ENCODE peak calls at places on chromosomes 6 and 20, in seven cellular contexts. One of them, this sample, is unnamed.

GRCh38 chr6:106870069-106870468 is 104.5 kb downstream of the CD24 start:
- DNase-seq in AG08395: peak; percentile 87
- DNase-seq in activated CD4-positive, CD25-positive, alpha-beta regulatory T cell: no peak
- DNase-seq in psoas muscle: no peak
- DNase-seq in substantia nigra: no peak
- DNase-seq in choroid plexus epithelial cell: peak; percentile 48
- DNase-seq in heart right ventricle: no peak
- DNase-seq in this sample: no peak

GRCh38 chr6:24547243-24547642 is 52.5 kb downstream of the ALDH5A1 start:
- DNase-seq in heart right ventricle: no peak
- DNase-seq in activated CD4-positive, CD25-positive, alpha-beta regulatory T cell: no peak
- DNase-seq in choroid plexus epithelial cell: peak; percentile 35
- DNase-seq in AG08395: no peak
- DNase-seq in substantia nigra: no peak
- DNase-seq in psoas muscle: no peak
- DNase-seq in this sample: no peak

GRCh38 chr6:141562181-141562800 is 570.4 kb upstream of the GJE1 start:
- DNase-seq in activated CD4-positive, CD25-positive, alpha-beta regulatory T cell: no peak
- DNase-seq in choroid plexus epithelial cell: peak; percentile 31
- DNase-seq in psoas muscle: peak; percentile 19
- DNase-seq in substantia nigra: peak; percentile 1
- DNase-seq in heart right ventricle: peak; percentile 23
- DNase-seq in AG08395: no peak
- DNase-seq in this sample: peak; percentile 50

GRCh38 chr6:82951389-82951788 is 114.3 kb downstream of the UBE3D start:
- DNase-seq in choroid plexus epithelial cell: no peak
- DNase-seq in heart right ventricle: no peak
- DNase-seq in activated CD4-positive, CD25-positive, alpha-beta regulatory T cell: no peak
- DNase-seq in psoas muscle: no peak
- DNase-seq in substantia nigra: no peak
- DNase-seq in AG08395: no peak
- DNase-seq in this sample: no peak

GRCh38 chr6:79544939-79545450 is 7.8 kb upstream of the LCA5 start:
- DNase-seq in heart right ventricle: peak; percentile 77
- DNase-seq in AG08395: peak; percentile 90
- DNase-seq in choroid plexus epithelial cell: peak; percentile 100
- DNase-seq in psoas muscle: peak; percentile 65
- DNase-seq in substantia nigra: peak; percentile 34
- DNase-seq in activated CD4-positive, CD25-positive, alpha-beta regulatory T cell: no peak
- DNase-seq in this sample: no peak

GRCh38 chr6:33732819-33733218 is 13.9 kb downstream of the IP6K3 start:
- DNase-seq in psoas muscle: no peak
- DNase-seq in substantia nigra: no peak
- DNase-seq in choroid plexus epithelial cell: peak; percentile 18
- DNase-seq in heart right ventricle: no peak
- DNase-seq in AG08395: no peak
- DNase-seq in activated CD4-positive, CD25-positive, alpha-beta regulatory T cell: no peak
- DNase-seq in this sample: no peak

GRCh38 chr20:20370087-20370575 is 2.2 kb downstream of the INSM1 start:
- DNase-seq in substantia nigra: no peak
- DNase-seq in psoas muscle: no peak
- DNase-seq in AG08395: no peak
- DNase-seq in heart right ventricle: no peak
- DNase-seq in activated CD4-positive, CD25-positive, alpha-beta regulatory T cell: no peak
- DNase-seq in choroid plexus epithelial cell: peak; percentile 12
- DNase-seq in this sample: no peak

GRCh38 chr6:17817763-17818162 is 111.0 kb upstream of the NUP153 start:
- DNase-seq in choroid plexus epithelial cell: no peak
- DNase-seq in AG08395: no peak
- DNase-seq in substantia nigra: no peak
- DNase-seq in activated CD4-positive, CD25-positive, alpha-beta regulatory T cell: no peak
- DNase-seq in psoas muscle: no peak
- DNase-seq in heart right ventricle: no peak
- DNase-seq in this sample: no peak

GRCh38 chr20:35917077-35917476 is 37.2 kb downstream of the SCAND1 start:
- DNase-seq in activated CD4-positive, CD25-positive, alpha-beta regulatory T cell: no peak
- DNase-seq in AG08395: no peak
- DNase-seq in choroid plexus epithelial cell: no peak
- DNase-seq in psoas muscle: no peak
- DNase-seq in substantia nigra: no peak
- DNase-seq in heart right ventricle: no peak
- DNase-seq in this sample: no peak

GRCh38 chr6:110296151-110297028 is 61.8 kb downstream of the METTL24 start:
- DNase-seq in substantia nigra: no peak
- DNase-seq in activated CD4-positive, CD25-positive, alpha-beta regulatory T cell: no peak
- DNase-seq in choroid plexus epithelial cell: peak; percentile 6
- DNase-seq in AG08395: no peak
- DNase-seq in heart right ventricle: no peak
- DNase-seq in psoas muscle: no peak
- DNase-seq in this sample: no peak

GRCh38 chr20:53080969-53081871 is 109.1 kb downstream of the TSHZ2 start:
- DNase-seq in choroid plexus epithelial cell: peak; percentile 30
- DNase-seq in activated CD4-positive, CD25-positive, alpha-beta regulatory T cell: no peak
- DNase-seq in psoas muscle: no peak
- DNase-seq in substantia nigra: no peak
- DNase-seq in heart right ventricle: no peak
- DNase-seq in AG08395: no peak
- DNase-seq in this sample: peak; percentile 74

GRCh38 chr20:25005661-25006060 is 13.1 kb upstream of the APMAP start:
- DNase-seq in activated CD4-positive, CD25-positive, alpha-beta regulatory T cell: no peak
- DNase-seq in substantia nigra: no peak
- DNase-seq in AG08395: no peak
- DNase-seq in psoas muscle: no peak
- DNase-seq in heart right ventricle: peak; percentile 3
- DNase-seq in choroid plexus epithelial cell: no peak
- DNase-seq in this sample: no peak

GRCh38 chr6:1423578-1423977 is 34.2 kb downstream of the FOXF2 start:
- DNase-seq in psoas muscle: no peak
- DNase-seq in choroid plexus epithelial cell: no peak
- DNase-seq in heart right ventricle: no peak
- DNase-seq in substantia nigra: no peak
- DNase-seq in AG08395: no peak
- DNase-seq in activated CD4-positive, CD25-positive, alpha-beta regulatory T cell: no peak
- DNase-seq in this sample: no peak

GRCh38 chr20:63639093-63639860 is 12.4 kb upstream of the GMEB2 start:
- DNase-seq in heart right ventricle: peak; percentile 51
- DNase-seq in psoas muscle: no peak
- DNase-seq in activated CD4-positive, CD25-positive, alpha-beta regulatory T cell: peak; percentile 76
- DNase-seq in choroid plexus epithelial cell: no peak
- DNase-seq in AG08395: no peak
- DNase-seq in substantia nigra: no peak
- DNase-seq in this sample: no peak

GRCh38 chr20:46964299-46965123 is 69.9 kb downstream of the EYA2 start:
- DNase-seq in substantia nigra: no peak
- DNase-seq in psoas muscle: no peak
- DNase-seq in heart right ventricle: no peak
- DNase-seq in AG08395: no peak
- DNase-seq in choroid plexus epithelial cell: no peak
- DNase-seq in activated CD4-positive, CD25-positive, alpha-beta regulatory T cell: no peak
- DNase-seq in this sample: peak; percentile 92

GRCh38 chr6:30615958-30616810 is 859 bp downstream of the PPP1R10 start:
- DNase-seq in heart right ventricle: no peak
- DNase-seq in psoas muscle: no peak
- DNase-seq in substantia nigra: no peak
- DNase-seq in activated CD4-positive, CD25-positive, alpha-beta regulatory T cell: no peak
- DNase-seq in choroid plexus epithelial cell: peak; percentile 45
- DNase-seq in AG08395: no peak
- DNase-seq in this sample: peak; percentile 75

GRCh38 chr20:60361761-60362410 is 403.7 kb downstream of the CDH26 start:
- DNase-seq in psoas muscle: no peak
- DNase-seq in AG08395: no peak
- DNase-seq in substantia nigra: no peak
- DNase-seq in activated CD4-positive, CD25-positive, alpha-beta regulatory T cell: no peak
- DNase-seq in choroid plexus epithelial cell: no peak
- DNase-seq in heart right ventricle: no peak
- DNase-seq in this sample: no peak

GRCh38 chr6:137097057-137097456 is 52.3 kb upstream of the IL20RA start:
- DNase-seq in psoas muscle: no peak
- DNase-seq in heart right ventricle: no peak
- DNase-seq in choroid plexus epithelial cell: peak; percentile 16
- DNase-seq in activated CD4-positive, CD25-positive, alpha-beta regulatory T cell: no peak
- DNase-seq in AG08395: no peak
- DNase-seq in substantia nigra: no peak
- DNase-seq in this sample: no peak

GRCh38 chr6:56909115-56909907 is 45.6 kb upstream of the BEND6 start:
- DNase-seq in substantia nigra: no peak
- DNase-seq in psoas muscle: no peak
- DNase-seq in activated CD4-positive, CD25-positive, alpha-beta regulatory T cell: no peak
- DNase-seq in AG08395: peak; percentile 30
- DNase-seq in choroid plexus epithelial cell: no peak
- DNase-seq in heart right ventricle: no peak
- DNase-seq in this sample: no peak

GRCh38 chr6:14521141-14521540 is 403.6 kb downstream of the CD83 start:
- DNase-seq in heart right ventricle: no peak
- DNase-seq in substantia nigra: no peak
- DNase-seq in activated CD4-positive, CD25-positive, alpha-beta regulatory T cell: no peak
- DNase-seq in AG08395: no peak
- DNase-seq in psoas muscle: no peak
- DNase-seq in choroid plexus epithelial cell: no peak
- DNase-seq in this sample: no peak

GRCh38 chr6:43016935-43017334 is 2.9 kb downstream of the KLHDC3 start:
- DNase-seq in psoas muscle: peak; percentile 33
- DNase-seq in activated CD4-positive, CD25-positive, alpha-beta regulatory T cell: no peak
- DNase-seq in choroid plexus epithelial cell: no peak
- DNase-seq in heart right ventricle: peak; percentile 23
- DNase-seq in substantia nigra: no peak
- DNase-seq in AG08395: no peak
- DNase-seq in this sample: no peak

GRCh38 chr6:52551483-52552277 is 25.2 kb downstream of the TRAM2 start:
- DNase-seq in psoas muscle: peak; percentile 53
- DNase-seq in choroid plexus epithelial cell: peak; percentile 78
- DNase-seq in heart right ventricle: peak; percentile 69
- DNase-seq in substantia nigra: no peak
- DNase-seq in AG08395: peak; percentile 84
- DNase-seq in activated CD4-positive, CD25-positive, alpha-beta regulatory T cell: no peak
- DNase-seq in this sample: peak; percentile 93

GRCh38 chr6:14476793-14477531 is 359.4 kb downstream of the CD83 start:
- DNase-seq in heart right ventricle: peak; percentile 80
- DNase-seq in AG08395: peak; percentile 93
- DNase-seq in substantia nigra: no peak
- DNase-seq in choroid plexus epithelial cell: peak; percentile 89
- DNase-seq in activated CD4-positive, CD25-positive, alpha-beta regulatory T cell: no peak
- DNase-seq in psoas muscle: peak; percentile 40
- DNase-seq in this sample: no peak

GRCh38 chr20:49482621-49483017 is at the start of gene KCNB1:
- DNase-seq in activated CD4-positive, CD25-positive, alpha-beta regulatory T cell: peak; percentile 8
- DNase-seq in AG08395: peak; percentile 69
- DNase-seq in choroid plexus epithelial cell: peak; percentile 45
- DNase-seq in heart right ventricle: peak; percentile 58
- DNase-seq in psoas muscle: peak; percentile 73
- DNase-seq in substantia nigra: peak; percentile 19
- DNase-seq in this sample: no peak

GRCh38 chr20:33305591-33306057 is 22.6 kb downstream of the BPIFB1 start:
- DNase-seq in heart right ventricle: no peak
- DNase-seq in substantia nigra: no peak
- DNase-seq in psoas muscle: no peak
- DNase-seq in AG08395: peak; percentile 42
- DNase-seq in choroid plexus epithelial cell: peak; percentile 8
- DNase-seq in activated CD4-positive, CD25-positive, alpha-beta regulatory T cell: no peak
- DNase-seq in this sample: no peak

GRCh38 chr6:13406051-13406477 is 77.7 kb upstream of the TBC1D7 start:
- DNase-seq in substantia nigra: no peak
- DNase-seq in heart right ventricle: peak; percentile 13
- DNase-seq in AG08395: no peak
- DNase-seq in activated CD4-positive, CD25-positive, alpha-beta regulatory T cell: no peak
- DNase-seq in choroid plexus epithelial cell: no peak
- DNase-seq in psoas muscle: no peak
- DNase-seq in this sample: no peak

GRCh38 chr6:155117266-155117665 is 122.2 kb downstream of the TIAM2 start:
- DNase-seq in substantia nigra: no peak
- DNase-seq in heart right ventricle: no peak
- DNase-seq in AG08395: peak; percentile 82
- DNase-seq in choroid plexus epithelial cell: peak; percentile 91
- DNase-seq in psoas muscle: no peak
- DNase-seq in activated CD4-positive, CD25-positive, alpha-beta regulatory T cell: no peak
- DNase-seq in this sample: no peak

GRCh38 chr20:35283441-35284266 is 918 bp downstream of the EIF6 start:
- DNase-seq in heart right ventricle: no peak
- DNase-seq in AG08395: no peak
- DNase-seq in psoas muscle: no peak
- DNase-seq in substantia nigra: no peak
- DNase-seq in choroid plexus epithelial cell: no peak
- DNase-seq in activated CD4-positive, CD25-positive, alpha-beta regulatory T cell: no peak
- DNase-seq in this sample: no peak

GRCh38 chr6:139977887-139978332 is 603.5 kb upstream of the CITED2 start:
- DNase-seq in psoas muscle: no peak
- DNase-seq in substantia nigra: no peak
- DNase-seq in AG08395: peak; percentile 29
- DNase-seq in heart right ventricle: no peak
- DNase-seq in choroid plexus epithelial cell: peak; percentile 90
- DNase-seq in activated CD4-positive, CD25-positive, alpha-beta regulatory T cell: no peak
- DNase-seq in this sample: no peak